ENCODE peak calls at places on chromosomes 11 and 22, in four cellular contexts. C is foreskin fibroblast, A is activated gamma-delta T cell treated with Interleukin-2 at 50 U/mL for 16 hours, N is HCEC 1CT. G is an unnamed sample.
A peak's percentile ranks its signal among the peaks of the same experiment; 100 is the strongest.

GRCh38 chr11:16604784-16605439 is 133.5 kb upstream of the C11orf58 start:
- DNase-seq in C (peak; percentile 58), A (peak; percentile 5), N (peak; percentile 23), G (peak; percentile 73)

GRCh38 chr11:116193321-116194114 is 579.3 kb downstream of the BUD13 start:
- DNase-seq in C (peak; percentile 3), A (no peak), N (no peak), G (no peak)

GRCh38 chr22:35523167-35523928 is 17.3 kb upstream of the RASD2 start:
- DNase-seq in C (no peak), A (no peak), N (no peak), G (peak; percentile 64)

GRCh38 chr11:57001674-57002401 is 13.1 kb downstream of the OR5AK2 start:
- DNase-seq in C (peak; percentile 48), A (no peak), N (no peak), G (no peak)

GRCh38 chr11:93123351-93123898 is 74.4 kb downstream of the SLC36A4 start:
- DNase-seq in A (no peak), N (no peak), C (no peak), G (no peak)

GRCh38 chr11:57111646-57112045 is 70.1 kb upstream of the LRRC55 start:
- DNase-seq in C (no peak), N (no peak), A (no peak), G (no peak)

GRCh38 chr22:28885939-28886338 is 2.6 kb downstream of the ZNRF3 start:
- DNase-seq in N (no peak), C (no peak), A (no peak), G (no peak)

GRCh38 chr22:46619240-46619829 is 851 bp upstream of the GRAMD4 start:
- DNase-seq in C (no peak), A (no peak), N (no peak), G (peak; percentile 76)

GRCh38 chr11:123979311-123979710 is 1.7 kb upstream of the OR10S1 start:
- DNase-seq in C (no peak), N (no peak), A (no peak), G (no peak)

GRCh38 chr11:112132737-112133136 is 31.2 kb downstream of the IL18 start:
- DNase-seq in N (no peak), C (no peak), A (no peak), G (no peak)

GRCh38 chr22:37062657-37063381 is 11.3 kb downstream of the KCTD17 start:
- DNase-seq in C (no peak), A (no peak), N (no peak), G (no peak)

GRCh38 chr11:75706260-75706729 is 11.3 kb upstream of the MOGAT2 start:
- DNase-seq in N (peak; percentile 72), A (peak; percentile 64), C (peak; percentile 80), G (peak; percentile 90)

GRCh38 chr11:134032501-134033091 is 36.3 kb upstream of the JAM3 start:
- DNase-seq in C (peak; percentile 44), N (no peak), A (no peak), G (no peak)

GRCh38 chr11:28899706-28900105 is 791.5 kb downstream of the METTL15 start:
- DNase-seq in A (no peak), N (no peak), C (no peak), G (no peak)

GRCh38 chr11:79388201-79388600 is 52.6 kb downstream of the TENM4 start:
- DNase-seq in C (no peak), A (no peak), N (no peak), G (no peak)

GRCh38 chr22:39309881-39310714 is 9.3 kb downstream of the RPL3 start:
- DNase-seq in A (no peak), N (peak; percentile 47), C (peak; percentile 82), G (no peak)

GRCh38 chr11:105282658-105283057 is 143.1 kb upstream of the CARD18 start:
- DNase-seq in C (peak; percentile 72), A (no peak), N (no peak), G (no peak)

GRCh38 chr11:118084247-118084646 is 2.5 kb downstream of the SMIM35 start:
- DNase-seq in N (no peak), A (no peak), C (peak; percentile 16), G (no peak)

G was measured in D341Med.